ENCODE peak calls at places on chromosomes 16 and 17, in five cellular contexts. B is stimulated activated naive CD4-positive, alpha-beta T cell treated with Interleukin-2 at 50 U/mL for 16 hours; O is effector memory CD8-positive, alpha-beta T cell; L is cardiac septum; D is aorta. X is an unnamed sample.

GRCh38 chr16:88047462-88047861 is 96.2 kb downstream of the BANP start:
- DNase-seq in B (no peak), L (no peak), O (no peak), D (peak), X (no peak)

GRCh38 chr17:18910881-18911280 is 41.1 kb upstream of the SLC5A10 start:
- DNase-seq in L (no peak), D (no peak), B (no peak), O (no peak), X (no peak)

GRCh38 chr17:16986391-16986790 is 14.5 kb upstream of the TNFRSF13B start:
- DNase-seq in D (no peak), B (no peak), L (peak), O (no peak), X (no peak)

GRCh38 chr17:68197091-68197996 is 50.5 kb upstream of the AMZ2 start:
- DNase-seq in O (no peak), D (peak), B (peak), L (no peak), X (no peak)

GRCh38 chr17:43918026-43918389 is 10.7 kb upstream of the MPP2 start:
- DNase-seq in O (no peak), D (no peak), B (no peak), L (no peak), X (no peak)

GRCh38 chr17:61411944-61412859 is 12.6 kb downstream of the TBX2 start:
- DNase-seq in O (peak), L (peak), B (peak), D (peak), X (peak)

GRCh38 chr16:51636913-51637743 is 486.1 kb upstream of the SALL1 start:
- DNase-seq in B (no peak), O (no peak), L (no peak), D (no peak), X (no peak)

GRCh38 chr16:57822018-57822553 is 19.8 kb upstream of the KIFC3 start:
- DNase-seq in B (no peak), O (no peak), L (no peak), D (no peak), X (no peak)

GRCh38 chr17:45061606-45062205 is 589 bp downstream of the NMT1 start:
- DNase-seq in O (no peak), B (no peak), D (no peak), L (no peak), X (no peak)

GRCh38 chr17:75783069-75783783 is 1.4 kb upstream of the UNK start:
- DNase-seq in D (no peak), O (no peak), B (no peak), L (no peak), X (no peak)

GRCh38 chr16:424033-424622 is 1.3 kb upstream of the RAB11FIP3 start:
- DNase-seq in L (peak), D (no peak), O (no peak), B (no peak), X (peak)

GRCh38 chr17:28576758-28577465 is at the start of gene ALDOC:
- DNase-seq in L (peak), O (peak), B (peak), D (peak), X (peak)